ENCODE peak calls at places on chromosomes 6 and 20, in eight cellular contexts. L is OCI-LY7, E is cardiac muscle cell, C is Panc1, R is IMR-90, T is heart right ventricle, P is aorta, V is lower leg skin. M is an unnamed sample.

GRCh38 chr6:163711071-163711470 is 296.6 kb downstream of the QKI start:
- DNase-seq in L (peak; percentile 56), E (no peak), C (no peak), R (no peak), T (no peak), P (no peak), V (peak; percentile 76), M (no peak)

GRCh38 chr6:18978330-18979128 is 591.4 kb downstream of the RNF144B start:
- DNase-seq in L (no peak), E (peak; percentile 75), C (no peak), R (no peak), T (peak; percentile 38), P (no peak), V (no peak), M (no peak)

GRCh38 chr20:7505835-7506221 is 434.4 kb downstream of the HAO1 start:
- DNase-seq in L (no peak), E (no peak), C (no peak), R (no peak), T (no peak), P (no peak), V (no peak), M (no peak)

GRCh38 chr6:31738048-31738979 is 1.5 kb upstream of the MSH5 start:
- DNase-seq in L (peak; percentile 82), E (peak; percentile 24), C (no peak), R (peak; percentile 89), T (peak; percentile 63), P (no peak), V (no peak), M (no peak)

GRCh38 chr6:105607624-105608392 is 204.9 kb upstream of the PREP start:
- DNase-seq in L (no peak), E (no peak), C (no peak), R (peak; percentile 41), T (no peak), P (no peak), V (no peak), M (no peak)

GRCh38 chr6:151617539-151617938 is 123.7 kb downstream of the CCDC170 start:
- DNase-seq in L (no peak), E (no peak), C (no peak), R (no peak), T (no peak), P (no peak), V (no peak), M (no peak)

GRCh38 chr6:70131528-70131927 is 171.4 kb downstream of the COL9A1 start:
- DNase-seq in L (no peak), E (no peak), C (no peak), R (no peak), T (no peak), P (no peak), V (no peak), M (no peak)

GRCh38 chr6:113632220-113632864 is 224.8 kb upstream of the MARCKS start:
- DNase-seq in L (peak; percentile 27), E (no peak), C (peak; percentile 91), R (peak; percentile 88), T (peak; percentile 40), P (no peak), V (peak; percentile 87), M (peak; percentile 89)

GRCh38 chr20:59005523-59006166 is 1.4 kb downstream of the CTSZ start:
- DNase-seq in L (peak; percentile 20), E (no peak), C (no peak), R (no peak), T (no peak), P (peak; percentile 64), V (peak; percentile 84), M (no peak)

GRCh38 chr20:63017826-63018411 is 11.2 kb upstream of the BHLHE23 start:
- DNase-seq in L (no peak), E (no peak), C (no peak), R (no peak), T (no peak), P (peak; percentile 71), V (no peak), M (no peak)

GRCh38 chr6:14876778-14877613 is 368.9 kb upstream of the JARID2 start:
- DNase-seq in L (peak; percentile 7), E (no peak), C (no peak), R (peak; percentile 94), T (peak; percentile 29), P (no peak), V (no peak), M (no peak)

GRCh38 chr20:43331911-43332310 is 125.8 kb upstream of the SRSF6 start:
- DNase-seq in L (no peak), E (no peak), C (no peak), R (no peak), T (peak; percentile 27), P (no peak), V (no peak), M (no peak)

GRCh38 chr6:106448000-106448426 is 87.5 kb downstream of the CRYBG1 start:
- DNase-seq in L (no peak), E (no peak), C (no peak), R (no peak), T (peak; percentile 11), P (no peak), V (no peak), M (no peak)

GRCh38 chr6:7821426-7821825 is 89.2 kb downstream of the TXNDC5 start:
- DNase-seq in L (no peak), E (no peak), C (no peak), R (peak; percentile 34), T (no peak), P (no peak), V (no peak), M (no peak)

GRCh38 chr20:45970646-45971424 is 1.2 kb downstream of the ZNF335 start:
- DNase-seq in L (peak; percentile 39), E (no peak), C (no peak), R (peak; percentile 19), T (peak; percentile 48), P (peak; percentile 83), V (peak; percentile 91), M (no peak)

GRCh38 chr6:11427827-11428245 is 109.7 kb upstream of the TMEM170B start:
- DNase-seq in L (no peak), E (no peak), C (no peak), R (peak; percentile 33), T (no peak), P (no peak), V (no peak), M (no peak)

GRCh38 chr20:47792021-47792618 is 6.8 kb upstream of the SULF2 start:
- DNase-seq in L (no peak), E (no peak), C (no peak), R (peak; percentile 84), T (peak; percentile 85), P (peak; percentile 84), V (peak; percentile 90), M (no peak)

GRCh38 chr6:109260126-109260525 is 122.1 kb downstream of the CD164 start:
- DNase-seq in L (no peak), E (no peak), C (no peak), R (peak; percentile 61), T (no peak), P (no peak), V (no peak), M (no peak)

GRCh38 chr20:32012159-32012682 is 2.0 kb downstream of the CCM2L start:
- DNase-seq in L (no peak), E (no peak), C (no peak), R (no peak), T (no peak), P (no peak), V (no peak), M (no peak)
- H3K4me3 ChIP-seq in L (no peak overlapping the region), E (no peak overlapping the region), C (no peak overlapping the region), R (no peak overlapping the region), T (peak overlapping the region; percentile 60), P (no peak overlapping the region), V (no peak overlapping the region), M (no peak overlapping the region)

DNA sequence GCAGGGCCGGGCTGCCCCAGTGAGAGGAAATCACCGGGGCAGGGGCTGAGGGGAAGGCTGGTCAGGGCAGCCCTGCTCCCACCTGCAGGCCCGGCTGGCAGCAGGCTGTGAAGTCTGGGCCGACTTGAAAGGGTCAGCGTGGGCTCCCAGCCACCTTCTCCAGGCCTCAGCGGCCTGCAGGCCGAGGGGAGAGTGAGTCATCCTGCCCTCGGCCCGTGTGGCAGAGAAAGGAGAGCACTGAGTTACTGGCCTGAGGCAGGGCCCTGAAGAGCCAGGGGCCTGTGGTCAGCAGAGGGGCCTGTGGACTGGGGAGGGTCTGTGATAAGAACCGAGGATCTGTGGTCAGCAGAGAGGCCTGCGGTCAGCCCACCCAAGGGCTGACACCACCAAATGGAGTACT is 80.2 kb downstream of the DACT2 start:
- DNase-seq in L (no peak), E (no peak), C (no peak), R (no peak), T (no peak), P (no peak), V (no peak), M (no peak)
- H3K4me3 ChIP-seq in L (no peak overlapping the region), E (no peak overlapping the region), C (no peak overlapping the region), R (no peak overlapping the region), T (no peak overlapping the region), P (no peak overlapping the region), V (no peak overlapping the region), M (no peak overlapping the region)

GRCh38 chr20:51311636-51312479 is 230.7 kb downstream of the NFATC2 start:
- DNase-seq in L (no peak), E (peak; percentile 67), C (no peak), R (no peak), T (no peak), P (no peak), V (no peak), M (no peak)
- H3K4me3 ChIP-seq in L (no peak overlapping the region), E (peak overlapping the region; percentile 9), C (no peak overlapping the region), R (no peak overlapping the region), T (no peak overlapping the region), P (no peak overlapping the region), V (no peak overlapping the region), M (no peak overlapping the region)

GRCh38 chr6:10404799-10405524 is 9.9 kb downstream of the TFAP2A start:
- DNase-seq in L (no peak), E (no peak), C (no peak), R (no peak), T (no peak), P (no peak), V (no peak), M (peak; percentile 87)

GRCh38 chr6:10407674-10408054 is 7.2 kb downstream of the TFAP2A start:
- DNase-seq in L (no peak), E (no peak), C (no peak), R (no peak), T (no peak), P (no peak), V (no peak), M (no peak)

GRCh38 chr6:10409160-10409765 is 5.6 kb downstream of the TFAP2A start:
- DNase-seq in L (no peak), E (no peak), C (no peak), R (no peak), T (no peak), P (no peak), V (no peak), M (no peak)

GRCh38 chr6:10406556-10406955 is 8.3 kb downstream of the TFAP2A start:
- DNase-seq in L (no peak), E (no peak), C (no peak), R (no peak), T (no peak), P (no peak), V (no peak), M (no peak)

DNA sequence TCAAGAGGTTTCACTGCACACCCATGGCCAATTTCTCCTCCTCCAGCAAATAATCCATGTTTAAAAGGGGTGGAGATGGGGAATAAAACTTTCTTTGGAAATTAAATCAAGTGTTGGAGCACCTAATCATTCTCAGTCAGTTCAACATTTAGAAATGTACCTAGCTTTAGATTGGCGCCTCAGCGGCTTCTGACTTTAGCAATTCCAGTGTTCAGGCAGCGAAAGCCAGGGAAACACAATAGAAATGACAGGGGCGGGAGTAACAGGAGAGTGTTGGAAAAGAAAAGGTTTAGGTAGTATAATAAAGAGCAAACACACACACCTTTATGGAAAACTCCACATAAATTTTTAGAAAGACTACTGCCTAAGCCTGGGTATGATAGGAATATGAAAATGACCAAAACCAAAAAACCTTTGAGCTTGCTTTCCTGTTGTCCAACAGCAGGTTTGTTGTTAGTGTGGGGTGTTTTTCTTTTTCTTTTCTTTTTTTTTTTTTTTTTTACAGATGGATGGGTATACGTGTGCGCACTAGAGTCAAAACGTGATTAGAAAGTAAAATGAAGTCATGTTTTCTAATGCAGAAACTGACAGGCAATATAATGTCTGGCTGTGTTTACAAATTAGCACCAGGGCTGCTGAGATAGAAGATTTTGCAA is 7.7 kb downstream of the TFAP2A start:
- DNase-seq in L (no peak), E (no peak), C (no peak), R (no peak), T (no peak), P (no peak), V (no peak), M (peak; percentile 22)
- H3K4me3 ChIP-seq in L (no peak overlapping the region), E (no peak overlapping the region), C (peak overlapping the region; percentile 96), R (no peak overlapping the region), T (no peak overlapping the region), P (no peak overlapping the region), V (no peak overlapping the region), M (no peak overlapping the region)

M was measured in vagina.